ENCODE peak calls at places on chromosomes 3 and 15, in eight cellular contexts. V is heart right ventricle, I is suprapubic skin, P is A549, D is left lung, Y is tibial nerve, Q is tibial artery, S is Peyer's patch. A is an unnamed sample.

GRCh38 chr3:122186372-122186771 is 2.9 kb downstream of the CASR start:
- DNase-seq in V (no peak), I (no peak), P (no peak), D (no peak), Y (no peak), Q (no peak), S (no peak), A (no peak)

GRCh38 chr3:77468408-77469045 is 428.6 kb downstream of the ROBO2 start:
- DNase-seq in V (no peak), I (no peak), P (no peak), D (no peak), Y (no peak), Q (no peak), S (no peak), A (no peak)

GRCh38 chr3:65178703-65179102 is 490.9 kb upstream of the ADAMTS9 start:
- DNase-seq in V (no peak), I (no peak), P (no peak), D (no peak), Y (no peak), Q (no peak), S (no peak), A (no peak)

GRCh38 chr15:89794627-89795241 is 18.6 kb downstream of the MESP2 start:
- DNase-seq in V (peak), I (no peak), P (no peak), D (peak), Y (peak), Q (no peak), S (no peak), A (no peak)

GRCh38 chr3:173733029-173733652 is 335.6 kb downstream of the NLGN1 start:
- DNase-seq in V (no peak), I (no peak), P (no peak), D (no peak), Y (peak), Q (no peak), S (no peak), A (no peak)

GRCh38 chr15:43169888-43170287 is 15.3 kb upstream of the CCNDBP1 start:
- DNase-seq in V (no peak), I (no peak), P (no peak), D (no peak), Y (no peak), Q (no peak), S (no peak), A (no peak)

GRCh38 chr15:73051811-73052678 is at the start of gene NEO1:
- DNase-seq in V (peak), I (peak), P (peak), D (peak), Y (peak), Q (peak), S (peak), A (peak)

GRCh38 chr15:68274184-68274848 is 3.2 kb upstream of the FEM1B start:
- DNase-seq in V (no peak), I (no peak), P (no peak), D (no peak), Y (no peak), Q (no peak), S (no peak), A (no peak)

GRCh38 chr3:148903022-148903442 is 37.9 kb downstream of the CPA3 start:
- DNase-seq in V (no peak), I (no peak), P (no peak), D (no peak), Y (no peak), Q (no peak), S (no peak), A (no peak)

GRCh38 chr3:195897853-195898415 is 10.4 kb downstream of the TNK2 start:
- DNase-seq in V (no peak), I (no peak), P (no peak), D (peak), Y (no peak), Q (no peak), S (no peak), A (no peak)
- TF ChIP-seq CTCF in V (no peak), I (no peak), P (no peak), D (no peak), Y (no peak), Q (no peak), S (no peak), A (no peak)

DNA sequence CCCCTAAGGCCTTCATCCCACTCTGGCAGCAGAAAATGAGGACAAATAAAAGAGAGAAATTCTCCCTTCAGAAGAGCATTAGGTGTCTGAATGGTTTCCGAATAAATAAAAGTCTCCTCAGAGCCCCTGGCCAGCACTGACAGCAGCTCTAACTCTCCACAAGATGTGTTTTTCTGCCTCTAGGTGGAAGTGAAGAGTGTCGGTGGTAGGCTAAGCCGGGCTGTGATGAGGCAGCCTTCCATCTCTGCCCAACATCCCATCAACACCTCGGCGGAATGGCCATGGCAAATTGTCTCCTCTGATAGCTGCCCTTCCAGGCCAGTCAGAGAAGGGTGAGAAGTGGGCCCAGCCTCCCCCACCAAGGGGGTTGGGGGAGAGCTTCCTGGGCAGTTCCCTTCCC is 6.3 kb upstream of the CACNA2D2 start:
- DNase-seq in V (no peak), I (no peak), P (no peak), D (no peak), Y (no peak), Q (no peak), S (no peak), A (no peak)
- TF ChIP-seq CTCF in V (no peak), I (no peak), P (no peak), D (no peak), Y (no peak), Q (no peak), S (no peak), A (no peak)

DNA sequence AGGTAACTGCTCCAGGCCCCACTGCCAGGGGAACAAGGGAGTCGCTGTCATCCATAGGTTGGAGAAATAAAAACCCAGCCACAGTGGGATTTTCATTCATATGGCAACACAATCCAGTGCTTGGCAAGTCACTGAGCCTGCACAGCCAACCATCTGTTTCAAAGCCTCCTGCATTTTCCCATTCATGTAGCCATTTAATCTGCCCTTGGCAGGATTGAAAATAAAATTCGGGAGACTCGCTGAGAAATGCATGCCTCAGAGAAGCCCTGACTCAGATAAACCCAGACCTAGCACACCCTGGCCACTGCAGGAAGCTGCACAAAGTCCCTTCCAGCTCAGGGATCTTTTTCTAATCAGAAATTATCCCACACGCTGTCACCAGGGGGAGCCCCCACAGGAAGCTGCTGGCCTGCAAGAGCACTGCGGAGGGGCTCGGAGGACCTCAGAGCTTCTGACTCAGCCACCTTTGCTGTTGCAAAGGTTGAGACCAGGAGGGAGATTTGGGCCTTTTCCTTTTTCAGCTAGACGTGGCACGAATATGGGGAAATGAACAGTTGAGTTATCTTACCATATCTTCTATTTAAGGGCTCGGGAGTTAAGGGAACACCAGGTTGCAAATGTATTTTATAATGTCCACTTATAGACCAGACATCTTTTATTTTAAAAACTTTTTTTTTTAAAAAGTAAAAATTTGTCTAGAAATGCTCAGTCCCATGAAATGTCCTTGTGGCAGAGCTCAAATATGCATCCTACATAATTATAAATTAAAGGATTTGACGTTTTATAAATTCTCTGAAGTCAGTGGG is 103.4 kb upstream of the VEPH1 start:
- DNase-seq in V (peak), I (peak), P (peak), D (peak), Y (peak), Q (peak), S (peak), A (peak)
- TF ChIP-seq CTCF in V (peak), I (peak), P (peak), D (peak), Y (peak), Q (peak), S (peak), A (peak)

GRCh38 chr15:41583795-41584194 is 24.8 kb downstream of the TYRO3 start:
- DNase-seq in V (no peak), I (no peak), P (no peak), D (no peak), Y (no peak), Q (no peak), S (no peak), A (no peak)

GRCh38 chr15:41581110-41581509 is 22.1 kb downstream of the TYRO3 start:
- DNase-seq in V (no peak), I (no peak), P (no peak), D (no peak), Y (no peak), Q (no peak), S (no peak), A (no peak)

GRCh38 chr15:41584636-41585139 is 25.7 kb downstream of the TYRO3 start:
- DNase-seq in V (no peak), I (no peak), P (no peak), D (no peak), Y (no peak), Q (no peak), S (no peak), A (no peak)

DNA sequence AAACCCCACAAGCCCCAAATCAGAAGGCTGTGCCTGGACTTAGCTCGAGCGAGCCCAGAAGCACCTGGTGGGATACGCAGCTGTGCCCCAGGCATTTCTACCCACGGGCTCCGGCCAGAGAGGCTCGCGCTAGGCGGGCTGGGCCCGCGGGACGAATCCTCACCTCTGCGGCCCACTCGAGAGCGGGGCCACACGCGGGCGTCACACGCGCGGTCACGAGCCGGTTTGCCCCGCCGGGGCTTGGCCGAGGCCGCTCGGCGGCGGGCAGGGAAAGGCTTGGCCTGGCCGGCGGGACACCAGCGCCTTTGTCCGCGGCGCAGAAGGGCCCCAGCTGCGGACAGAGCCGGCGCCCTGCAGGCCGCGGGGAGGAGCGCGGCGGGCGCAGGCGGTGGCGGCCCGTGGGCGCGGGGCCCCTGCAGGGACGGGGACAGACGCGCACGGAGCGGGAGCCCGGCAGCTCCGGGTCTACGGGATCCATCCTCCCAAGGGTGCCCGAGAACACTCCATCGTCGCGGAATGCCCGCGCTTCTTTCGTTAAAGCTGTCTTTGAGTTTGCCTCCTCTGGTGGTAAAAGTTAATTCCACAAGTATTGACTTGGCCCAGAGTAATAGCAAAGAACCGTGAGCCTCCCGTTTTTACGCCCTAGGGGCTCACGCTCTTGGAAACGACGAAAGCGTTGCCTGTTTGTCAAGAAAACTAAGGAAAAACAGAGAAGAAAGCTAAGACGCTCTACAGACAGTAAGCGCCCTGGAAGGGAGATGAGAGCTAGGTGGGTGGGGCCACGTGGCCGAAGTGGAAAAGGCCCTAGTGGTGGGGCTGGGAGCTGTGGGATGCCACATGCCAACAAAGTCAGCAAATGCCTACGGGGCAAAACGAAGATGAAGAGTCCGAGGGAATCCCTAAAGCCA is 26.4 kb downstream of the TYRO3 start:
- DNase-seq in V (peak), I (no peak), P (peak), D (peak), Y (peak), Q (no peak), S (peak), A (peak)
- TF ChIP-seq CTCF in V (peak), I (peak), P (peak), D (peak), Y (peak), Q (peak), S (no peak), A (no peak)

GRCh38 chr15:28885630-28886430 is at the start of gene APBA2:
- DNase-seq in V (no peak), I (no peak), P (peak), D (no peak), Y (no peak), Q (no peak), S (no peak), A (no peak)
- TF ChIP-seq CTCF in V (no peak), I (no peak), P (peak), D (no peak), Y (no peak), Q (no peak), S (no peak), A (no peak)

DNA sequence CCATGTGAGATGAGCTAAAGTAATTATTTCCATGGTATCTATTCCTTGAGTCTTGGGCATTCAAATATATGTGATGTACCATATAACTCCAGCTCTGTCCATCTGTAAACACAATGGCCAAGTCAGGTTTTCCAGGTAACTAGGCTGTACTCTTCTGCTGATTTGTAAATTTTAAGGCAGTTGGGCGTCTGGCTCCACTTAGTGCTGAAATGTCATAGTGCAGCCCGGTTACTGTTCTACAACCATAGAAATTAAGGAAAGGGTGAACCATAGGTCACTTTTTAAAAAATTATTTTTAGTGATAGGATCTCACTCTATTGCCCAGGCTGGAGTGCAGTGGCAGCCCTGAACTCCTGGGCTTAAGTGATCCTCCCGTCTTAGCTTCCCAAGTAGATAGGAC is 44.7 kb upstream of the GOLM2 start:
- DNase-seq in V (no peak), I (no peak), P (no peak), D (no peak), Y (no peak), Q (no peak), S (no peak), A (no peak)
- TF ChIP-seq CTCF in V (no peak), I (no peak), P (no peak), D (no peak), Y (no peak), Q (no peak), S (no peak), A (no peak)

GRCh38 chr3:153625506-153625905 is 463.5 kb downstream of the RAP2B start:
- DNase-seq in V (no peak), I (no peak), P (no peak), D (no peak), Y (no peak), Q (no peak), S (no peak), A (no peak)
- TF ChIP-seq CTCF in V (no peak), I (no peak), P (no peak), D (no peak), Y (no peak), Q (no peak), S (no peak), A (no peak)

GRCh38 chr15:85616549-85616948 is 178.2 kb downstream of the KLHL25 start:
- DNase-seq in V (no peak), I (no peak), P (no peak), D (no peak), Y (no peak), Q (no peak), S (no peak), A (no peak)

GRCh38 chr15:85618956-85619491 is 175.7 kb downstream of the KLHL25 start:
- DNase-seq in V (peak), I (peak), P (no peak), D (peak), Y (peak), Q (peak), S (peak), A (peak)

GRCh38 chr15:85620321-85621044 is 174.2 kb downstream of the KLHL25 start:
- DNase-seq in V (peak), I (no peak), P (no peak), D (no peak), Y (peak), Q (peak), S (no peak), A (no peak)

GRCh38 chr15:85614059-85614458 is 180.7 kb downstream of the KLHL25 start:
- DNase-seq in V (no peak), I (no peak), P (no peak), D (no peak), Y (no peak), Q (no peak), S (no peak), A (no peak)

DNA sequence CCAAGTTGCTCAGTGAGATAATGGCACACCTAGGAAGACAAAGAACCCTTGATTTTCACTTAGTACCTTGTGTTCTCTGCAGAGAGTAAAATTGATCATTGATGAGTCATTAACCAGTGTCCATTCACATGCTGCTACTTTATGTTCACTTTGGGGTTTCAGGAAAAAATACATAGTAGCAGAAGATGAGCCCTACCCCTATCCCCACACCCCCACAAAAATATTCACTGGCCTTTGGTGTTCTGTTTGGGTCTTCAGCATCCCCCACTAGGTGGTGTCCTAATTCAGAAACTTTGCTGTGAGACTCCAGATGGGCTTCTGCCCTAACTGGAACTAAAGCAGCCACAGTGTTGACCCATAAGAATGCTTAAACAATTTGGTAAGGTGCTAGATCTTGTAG is 178.8 kb downstream of the KLHL25 start:
- DNase-seq in V (peak), I (no peak), P (peak), D (no peak), Y (peak), Q (no peak), S (no peak), A (no peak)
- TF ChIP-seq CTCF in V (peak), I (no peak), P (peak), D (peak), Y (peak), Q (peak), S (peak), A (peak)

GRCh38 chr15:85361306-85361705 is 19.1 kb upstream of the AKAP13 start:
- DNase-seq in V (no peak), I (no peak), P (no peak), D (no peak), Y (no peak), Q (no peak), S (no peak), A (no peak)
- TF ChIP-seq CTCF in V (no peak), I (no peak), P (no peak), D (no peak), Y (no peak), Q (no peak), S (no peak), A (no peak)

GRCh38 chr3:172717493-172718088 is 6.7 kb upstream of the NCEH1 start:
- DNase-seq in V (no peak), I (no peak), P (peak), D (no peak), Y (no peak), Q (no peak), S (no peak), A (no peak)
- TF ChIP-seq CTCF in V (no peak), I (no peak), P (peak), D (no peak), Y (no peak), Q (no peak), S (no peak), A (peak)

A was measured in upper lobe of right lung.